ENCODE peak calls at places on chromosomes 1 and 21, in five cellular contexts. O is esophagus squamous epithelium, U is heart left ventricle, F is prostate gland, L is right lobe of liver. S is an unnamed sample.
A peak's percentile ranks its signal among the peaks of the same experiment; 100 is the strongest.

GRCh38 chr1:70627910-70628309 is 216.8 kb downstream of the CTH start:
- DNase-seq in O (no peak), U (no peak), F (no peak), L (no peak), S (no peak)

GRCh38 chr21:19130379-19131028 is 726.9 kb upstream of the TMPRSS15 start:
- DNase-seq in O (no peak), U (no peak), F (no peak), L (no peak), S (no peak)

GRCh38 chr1:235093013-235093618 is 35.5 kb downstream of the TOMM20 start:
- DNase-seq in O (no peak), U (peak; percentile 65), F (no peak), L (peak; percentile 57), S (peak; percentile 59)

GRCh38 chr1:42753070-42753469 is 13.0 kb upstream of the CLDN19 start:
- DNase-seq in O (no peak), U (no peak), F (no peak), L (no peak), S (no peak)

GRCh38 chr21:33383056-33383888 is 19.9 kb upstream of the IFNGR2 start:
- DNase-seq in O (peak; percentile 48), U (peak; percentile 65), F (peak; percentile 38), L (no peak), S (peak; percentile 81)

GRCh38 chr1:55472784-55473183 is 257.6 kb upstream of the USP24 start:
- DNase-seq in O (no peak), U (no peak), F (no peak), L (no peak), S (no peak)

GRCh38 chr1:12407050-12407961 is 177.5 kb downstream of the VPS13D start:
- DNase-seq in O (no peak), U (no peak), F (peak; percentile 71), L (no peak), S (no peak)

GRCh38 chr1:79531790-79532189 is 525.3 kb upstream of the ADGRL4 start:
- DNase-seq in O (no peak), U (no peak), F (no peak), L (no peak), S (no peak)

GRCh38 chr1:50531601-50532000 is 108.4 kb upstream of the DMRTA2 start:
- DNase-seq in O (no peak), U (no peak), F (no peak), L (no peak), S (no peak)

GRCh38 chr1:21530368-21531016 is 21.3 kb downstream of the ALPL start:
- DNase-seq in O (no peak), U (no peak), F (no peak), L (no peak), S (no peak)

GRCh38 chr1:182357913-182358312 is 33.7 kb downstream of the GLUL start:
- DNase-seq in O (no peak), U (no peak), F (no peak), L (no peak), S (no peak)

GRCh38 chr1:197441990-197442389 is 173.9 kb downstream of the CRB1 start:
- DNase-seq in O (no peak), U (peak; percentile 18), F (no peak), L (peak; percentile 60), S (no peak)

GRCh38 chr1:39129514-39129913 is 75.0 kb upstream of the MACF1 start:
- DNase-seq in O (no peak), U (no peak), F (peak; percentile 15), L (no peak), S (no peak)

GRCh38 chr1:223843934-223844333 is 1.8 kb downstream of the TP53BP2 start:
- DNase-seq in O (no peak), U (no peak), F (no peak), L (no peak), S (no peak)

GRCh38 chr1:114152211-114153050 is 1.2 kb downstream of the SYT6 start:
- DNase-seq in O (no peak), U (peak; percentile 32), F (peak; percentile 10), L (no peak), S (peak; percentile 27)

GRCh38 chr1:100415217-100415778 is 63.0 kb downstream of the CDC14A start:
- DNase-seq in O (no peak), U (no peak), F (no peak), L (no peak), S (no peak)

GRCh38 chr1:53295295-53295694 is 32.6 kb downstream of the LRP8 start:
- DNase-seq in O (no peak), U (no peak), F (no peak), L (no peak), S (no peak)

GRCh38 chr1:86950712-86951111 is 36.3 kb downstream of the HS2ST1 start:
- DNase-seq in O (no peak), U (no peak), F (no peak), L (no peak), S (no peak)

GRCh38 chr1:24236170-24237045 is 49.3 kb upstream of the IFNLR1 start:
- DNase-seq in O (no peak), U (no peak), F (peak; percentile 31), L (peak; percentile 56), S (peak; percentile 9)

GRCh38 chr1:18730321-18730720 is 99.7 kb downstream of the PAX7 start:
- DNase-seq in O (no peak), U (no peak), F (no peak), L (no peak), S (no peak)

GRCh38 chr21:33674226-33674625 is 31.9 kb downstream of the ITSN1 start:
- DNase-seq in O (no peak), U (no peak), F (no peak), L (no peak), S (no peak)

GRCh38 chr1:172833956-172834355 is 175.1 kb downstream of the FASLG start:
- DNase-seq in O (no peak), U (no peak), F (no peak), L (no peak), S (no peak)

GRCh38 chr1:41776896-41777431 is 141.8 kb downstream of the HIVEP3 start:
- DNase-seq in O (no peak), U (no peak), F (peak; percentile 49), L (peak; percentile 82), S (no peak)

GRCh38 chr1:25699501-25700089 is 83.0 kb downstream of the MAN1C1 start:
- DNase-seq in O (no peak), U (peak; percentile 70), F (no peak), L (no peak), S (no peak)

GRCh38 chr1:213154056-213154677 is 103.1 kb downstream of the RPS6KC1 start:
- DNase-seq in O (no peak), U (no peak), F (no peak), L (no peak), S (no peak)

GRCh38 chr1:12762766-12763165 is 10.8 kb upstream of the PRAMEF12 start:
- DNase-seq in O (no peak), U (no peak), F (no peak), L (no peak), S (no peak)

DNA sequence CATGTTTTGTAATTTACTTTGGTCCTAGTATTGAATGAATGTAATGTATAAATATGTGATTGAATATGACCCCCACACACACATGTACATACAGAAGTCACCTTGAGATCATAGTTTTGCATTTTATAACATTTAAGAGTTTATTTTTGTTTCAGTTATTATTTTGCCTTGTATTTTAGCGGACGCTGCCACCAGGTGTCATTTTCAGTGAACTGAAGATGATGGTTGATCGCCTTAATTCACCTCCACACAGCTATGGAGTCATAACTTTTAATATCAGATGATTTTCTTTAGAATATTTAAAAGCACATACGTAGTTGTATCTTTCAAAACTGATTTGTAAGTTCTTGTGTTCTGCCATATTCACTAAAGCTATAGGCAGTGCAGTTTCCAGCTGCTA is 130.4 kb downstream of the DYRK1A start:
- DNase-seq in O (no peak), U (no peak), F (no peak), L (no peak), S (no peak)
- TF ChIP-seq CTCF in O (no peak), U (no peak), F (no peak), L (peak; percentile 36), S (no peak)

GRCh38 chr1:118147542-118147941 is 37.5 kb downstream of the SPAG17 start:
- DNase-seq in O (no peak), U (no peak), F (no peak), L (no peak), S (no peak)

GRCh38 chr1:118145736-118146135 is 39.3 kb downstream of the SPAG17 start:
- DNase-seq in O (no peak), U (no peak), F (no peak), L (no peak), S (no peak)

GRCh38 chr1:118151312-118151937 is 33.6 kb downstream of the SPAG17 start:
- DNase-seq in O (no peak), U (no peak), F (peak; percentile 34), L (peak; percentile 49), S (peak; percentile 28)

GRCh38 chr1:118144777-118145176 is 40.3 kb downstream of the SPAG17 start:
- DNase-seq in O (no peak), U (no peak), F (no peak), L (no peak), S (no peak)

GRCh38 chr1:118148034-118148433 is 37.0 kb downstream of the SPAG17 start:
- DNase-seq in O (no peak), U (no peak), F (no peak), L (no peak), S (no peak)
- H3K36me3 ChIP-seq in O (no peaks in the 10 kb centered on the region), U (no peaks in the 10 kb centered on the region), F (no peaks in the 10 kb centered on the region), L (no peaks in the 10 kb centered on the region), S (no peaks in the 10 kb centered on the region)

GRCh38 chr21:43353282-43354010 is 73.5 kb downstream of the SIK1 start:
- DNase-seq in O (no peak), U (no peak), F (no peak), L (no peak), S (no peak)
- TF ChIP-seq POLR2A in O (no peak), U (no peak), F (no peak), L (no peak), S (no peak)

GRCh38 chr1:177431123-177431522 is 260.4 kb downstream of the BRINP2 start:
- DNase-seq in O (no peak), U (no peak), F (no peak), L (no peak), S (no peak)

GRCh38 chr1:177429234-177429633 is 258.5 kb downstream of the BRINP2 start:
- DNase-seq in O (no peak), U (no peak), F (no peak), L (no peak), S (no peak)

GRCh38 chr1:177432897-177433296 is 262.1 kb downstream of the BRINP2 start:
- DNase-seq in O (no peak), U (no peak), F (no peak), L (no peak), S (no peak)
- TF ChIP-seq CTCF in O (no peak), U (no peak), F (no peak), L (no peak), S (no peak)

GRCh38 chr1:116587496-116588308 is 16.9 kb upstream of the CD58 start:
- DNase-seq in O (no peak), U (no peak), F (no peak), L (no peak), S (no peak)
- H3K36me3 ChIP-seq in O (no peaks in the 10 kb centered on the region), U (no peaks in the 10 kb centered on the region), F (no peaks in the 10 kb centered on the region), L (no peaks in the 10 kb centered on the region), S (no peaks in the 10 kb centered on the region)

GRCh38 chr21:35044770-35045538 is 4.1 kb downstream of the RUNX1 start:
- DNase-seq in O (no peak), U (no peak), F (no peak), L (no peak), S (no peak)
- TF ChIP-seq POLR2A in O (no peak), U (no peak), F (no peak), L (no peak), S (no peak)

GRCh38 chr1:2585318-2586092 is 1.1 kb upstream of the PRXL2B start:
- DNase-seq in O (peak; percentile 61), U (peak; percentile 80), F (peak; percentile 36), L (peak; percentile 82), S (peak; percentile 86)
- TF ChIP-seq CTCF in O (no peak), U (no peak), F (no peak), L (no peak), S (no peak)

S was measured in transverse colon.